ENCODE peak calls at places on chromosomes 6 and 20, in six cellular contexts. One of them, this sample, is unnamed.

GRCh38 chr20:53284141-53285055 is 309.2 kb downstream of the ZNF217 start:
- DNase-seq in astrocyte: no peak
- DNase-seq in fibroblast of lung: no peak
- DNase-seq in A549: no peak
- DNase-seq in OCI-LY7: no peak
- DNase-seq in uterus: no peak
- DNase-seq in this sample: no peak

GRCh38 chr6:144215402-144215931 is 65.2 kb downstream of the STX11 start:
- DNase-seq in A549: no peak
- DNase-seq in uterus: peak; percentile 28
- DNase-seq in fibroblast of lung: peak; percentile 30
- DNase-seq in astrocyte: peak; percentile 10
- DNase-seq in OCI-LY7: peak; percentile 33
- DNase-seq in this sample: no peak

GRCh38 chr6:56540950-56541600 is 101.6 kb downstream of the DST start:
- DNase-seq in A549: no peak
- DNase-seq in astrocyte: peak; percentile 24
- DNase-seq in fibroblast of lung: peak; percentile 31
- DNase-seq in uterus: no peak
- DNase-seq in OCI-LY7: no peak
- DNase-seq in this sample: no peak

GRCh38 chr6:16757332-16757731 is 3.9 kb downstream of the ATXN1 start:
- DNase-seq in A549: no peak
- DNase-seq in fibroblast of lung: no peak
- DNase-seq in astrocyte: no peak
- DNase-seq in OCI-LY7: no peak
- DNase-seq in uterus: no peak
- DNase-seq in this sample: no peak

GRCh38 chr20:2920473-2920872 is 47.2 kb downstream of the PTPRA start:
- DNase-seq in OCI-LY7: no peak
- DNase-seq in fibroblast of lung: no peak
- DNase-seq in astrocyte: no peak
- DNase-seq in uterus: no peak
- DNase-seq in A549: no peak
- DNase-seq in this sample: no peak

GRCh38 chr6:69696273-69696672 is 100.5 kb downstream of the LMBRD1 start:
- DNase-seq in OCI-LY7: no peak
- DNase-seq in A549: no peak
- DNase-seq in fibroblast of lung: peak; percentile 33
- DNase-seq in astrocyte: peak; percentile 10
- DNase-seq in uterus: no peak
- DNase-seq in this sample: no peak

GRCh38 chr6:134432036-134432435 is 114.1 kb upstream of the SGK1 start:
- DNase-seq in astrocyte: no peak
- DNase-seq in uterus: no peak
- DNase-seq in A549: no peak
- DNase-seq in OCI-LY7: no peak
- DNase-seq in fibroblast of lung: no peak
- DNase-seq in this sample: no peak

GRCh38 chr6:33075208-33075567 is 602 bp upstream of the HLA-DPB1 start:
- DNase-seq in uterus: no peak
- DNase-seq in A549: no peak
- DNase-seq in astrocyte: no peak
- DNase-seq in fibroblast of lung: no peak
- DNase-seq in OCI-LY7: peak; percentile 34
- DNase-seq in this sample: no peak

GRCh38 chr6:16163535-16164300 is 34.8 kb downstream of the MYLIP start:
- DNase-seq in astrocyte: no peak
- DNase-seq in uterus: no peak
- DNase-seq in A549: no peak
- DNase-seq in fibroblast of lung: peak; percentile 27
- DNase-seq in OCI-LY7: no peak
- DNase-seq in this sample: no peak

GRCh38 chr6:110534731-110535164 is 58.3 kb upstream of the SLC22A16 start:
- DNase-seq in A549: no peak
- DNase-seq in uterus: no peak
- DNase-seq in astrocyte: peak; percentile 87
- DNase-seq in fibroblast of lung: peak; percentile 92
- DNase-seq in OCI-LY7: no peak
- DNase-seq in this sample: peak; percentile 90

GRCh38 chr20:61832181-61832580 is 233.5 kb downstream of the TAF4 start:
- DNase-seq in astrocyte: no peak
- DNase-seq in fibroblast of lung: no peak
- DNase-seq in uterus: no peak
- DNase-seq in A549: no peak
- DNase-seq in OCI-LY7: no peak
- DNase-seq in this sample: no peak

GRCh38 chr20:19934792-19935491 is 82.2 kb upstream of the NAA20 start:
- DNase-seq in OCI-LY7: no peak
- DNase-seq in A549: peak; percentile 74
- DNase-seq in uterus: no peak
- DNase-seq in astrocyte: no peak
- DNase-seq in fibroblast of lung: no peak
- DNase-seq in this sample: no peak

GRCh38 chr6:23584134-23584763 is 541.8 kb upstream of the NRSN1 start:
- DNase-seq in uterus: no peak
- DNase-seq in astrocyte: no peak
- DNase-seq in A549: no peak
- DNase-seq in fibroblast of lung: peak; percentile 6
- DNase-seq in OCI-LY7: no peak
- DNase-seq in this sample: no peak

GRCh38 chr6:134455319-134455718 is 137.4 kb upstream of the SGK1 start:
- DNase-seq in fibroblast of lung: no peak
- DNase-seq in OCI-LY7: no peak
- DNase-seq in A549: no peak
- DNase-seq in uterus: no peak
- DNase-seq in astrocyte: no peak
- DNase-seq in this sample: no peak

GRCh38 chr20:54368578-54368977 is 106.8 kb upstream of the DOK5 start:
- DNase-seq in OCI-LY7: no peak
- DNase-seq in A549: no peak
- DNase-seq in fibroblast of lung: no peak
- DNase-seq in astrocyte: no peak
- DNase-seq in uterus: no peak
- DNase-seq in this sample: no peak

GRCh38 chr6:27867051-27867940 is 44.9 kb downstream of the OR2B2 start:
- DNase-seq in A549: peak; percentile 61
- DNase-seq in fibroblast of lung: peak; percentile 72
- DNase-seq in astrocyte: peak; percentile 56
- DNase-seq in uterus: peak; percentile 21
- DNase-seq in OCI-LY7: peak; percentile 91
- DNase-seq in this sample: peak; percentile 89

GRCh38 chr6:153058909-153059308 is 56.4 kb upstream of the MTRF1L start:
- DNase-seq in A549: no peak
- DNase-seq in OCI-LY7: no peak
- DNase-seq in fibroblast of lung: peak; percentile 6
- DNase-seq in astrocyte: no peak
- DNase-seq in uterus: no peak
- DNase-seq in this sample: no peak
- H3K27ac ChIP-seq in A549: peak overlapping the region; percentile 26
- H3K27ac ChIP-seq in OCI-LY7: no peak overlapping the region
- H3K27ac ChIP-seq in fibroblast of lung: no peak overlapping the region
- H3K27ac ChIP-seq in astrocyte: no peak overlapping the region
- H3K27ac ChIP-seq in uterus: no peak overlapping the region
- H3K27ac ChIP-seq in this sample: no peak overlapping the region

GRCh38 chr6:89412071-89413005 is at the start of gene RRAGD:
- DNase-seq in astrocyte: no peak
- DNase-seq in OCI-LY7: peak; percentile 74
- DNase-seq in A549: peak; percentile 12
- DNase-seq in fibroblast of lung: no peak
- DNase-seq in uterus: peak; percentile 41
- DNase-seq in this sample: no peak

GRCh38 chr6:89411269-89412070 is 603 bp downstream of the RRAGD start:
- DNase-seq in OCI-LY7: peak; percentile 53
- DNase-seq in uterus: peak; percentile 25
- DNase-seq in astrocyte: no peak
- DNase-seq in fibroblast of lung: no peak
- DNase-seq in A549: no peak
- DNase-seq in this sample: peak; percentile 40

GRCh38 chr6:89409461-89410035 is 2.5 kb downstream of the RRAGD start:
- DNase-seq in OCI-LY7: no peak
- DNase-seq in uterus: no peak
- DNase-seq in fibroblast of lung: no peak
- DNase-seq in A549: no peak
- DNase-seq in astrocyte: no peak
- DNase-seq in this sample: no peak

GRCh38 chr6:89411019-89411268 is 1.1 kb downstream of the RRAGD start:
- DNase-seq in uterus: no peak
- DNase-seq in OCI-LY7: peak; percentile 24
- DNase-seq in astrocyte: no peak
- DNase-seq in A549: no peak
- DNase-seq in fibroblast of lung: no peak
- DNase-seq in this sample: no peak

DNA sequence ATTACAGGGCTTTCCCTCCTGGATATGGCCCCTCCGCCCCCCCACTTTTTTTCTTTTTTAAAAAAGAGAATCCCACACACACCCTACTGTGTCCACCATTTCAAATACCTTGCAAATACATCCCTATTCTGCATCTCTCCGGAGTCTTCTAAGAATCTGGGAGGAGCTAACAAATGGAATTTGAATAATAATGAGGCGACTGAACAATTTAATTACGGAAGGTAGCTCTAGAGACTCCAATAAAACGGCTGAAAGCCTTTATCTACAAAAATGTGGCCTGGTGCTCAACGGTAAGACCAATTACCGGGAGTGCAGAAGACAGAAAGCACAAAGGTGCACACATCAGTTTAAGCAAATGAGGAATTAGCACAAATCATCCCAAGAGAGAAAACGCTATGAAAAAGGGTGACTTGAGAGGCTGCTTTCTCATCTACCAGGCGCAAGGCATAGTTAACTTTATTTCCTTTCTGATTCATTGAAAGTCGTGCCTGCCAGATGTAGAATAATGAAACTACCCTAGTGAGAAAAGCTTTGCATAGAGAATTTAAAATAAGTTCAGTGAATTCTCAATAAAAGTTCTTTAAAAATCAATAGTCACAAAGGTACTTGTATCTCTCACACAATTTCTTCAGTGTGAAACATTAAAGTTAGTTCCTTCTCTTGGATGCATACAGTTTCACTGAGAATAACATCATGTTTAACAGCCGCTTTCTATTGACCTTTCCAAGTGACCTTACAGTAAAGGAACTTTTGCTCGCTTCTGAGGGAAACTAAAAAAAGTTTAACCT is 1.6 kb downstream of the RRAGD start:
- DNase-seq in astrocyte: no peak
- DNase-seq in A549: no peak
- DNase-seq in fibroblast of lung: no peak
- DNase-seq in uterus: no peak
- DNase-seq in OCI-LY7: peak; percentile 44
- DNase-seq in this sample: no peak
- H3K4me1 ChIP-seq in astrocyte: peaks cover 16% of the 10 kb centered on the region
- H3K4me1 ChIP-seq in A549: peaks cover 3% of the 10 kb centered on the region
- H3K4me1 ChIP-seq in fibroblast of lung: no peaks in the 10 kb centered on the region
- H3K4me1 ChIP-seq in uterus: no peaks in the 10 kb centered on the region
- H3K4me1 ChIP-seq in OCI-LY7: peaks cover 42% of the 10 kb centered on the region
- H3K4me1 ChIP-seq in this sample: peaks cover 19% of the 10 kb centered on the region

DNA sequence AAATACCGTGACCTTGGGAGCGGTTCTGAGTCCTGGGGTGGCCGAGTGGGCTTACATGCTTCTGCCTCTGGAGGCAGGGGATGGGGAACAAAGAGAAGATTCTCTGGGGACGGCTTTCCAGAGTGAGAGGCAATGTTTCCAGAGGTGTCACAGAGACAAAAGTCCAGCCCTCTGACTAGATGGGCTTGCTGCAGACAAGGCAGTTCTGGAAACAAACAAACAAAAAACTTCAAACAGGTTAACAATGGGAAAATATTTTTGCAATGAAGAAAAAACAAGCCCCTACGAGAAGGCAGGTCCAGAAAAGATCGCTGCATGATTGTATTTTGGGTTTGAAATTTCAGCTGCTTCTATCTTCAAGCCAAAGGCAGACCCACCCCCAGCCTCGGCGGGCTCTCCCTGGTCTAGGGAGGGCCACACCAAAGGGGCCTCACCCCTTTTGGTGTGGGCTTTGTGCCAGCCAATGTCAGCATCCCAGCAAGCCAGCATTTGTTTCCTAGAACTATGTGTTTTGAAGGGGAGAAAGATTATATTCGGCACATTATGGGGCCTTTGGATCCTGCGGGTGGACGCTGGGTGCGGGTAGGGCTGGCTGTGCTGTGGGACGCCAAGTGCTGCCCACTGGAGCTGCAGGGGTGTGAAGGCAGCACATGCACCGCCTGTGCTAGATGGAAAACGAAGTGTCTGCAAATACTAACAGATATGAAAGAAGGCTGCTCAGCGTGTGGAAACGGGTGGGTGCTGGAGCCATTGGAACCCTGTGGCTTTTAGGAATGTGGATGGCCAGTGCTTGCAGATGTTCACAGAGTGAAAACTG is 43.0 kb downstream of the RIOK1 start:
- DNase-seq in OCI-LY7: no peak
- DNase-seq in astrocyte: no peak
- DNase-seq in uterus: no peak
- DNase-seq in fibroblast of lung: no peak
- DNase-seq in A549: no peak
- DNase-seq in this sample: no peak
- H3K4me3 ChIP-seq in OCI-LY7: no peak overlapping the region
- H3K4me3 ChIP-seq in astrocyte: no peak overlapping the region
- H3K4me3 ChIP-seq in uterus: no peak overlapping the region
- H3K4me3 ChIP-seq in fibroblast of lung: no peak overlapping the region
- H3K4me3 ChIP-seq in A549: no peak overlapping the region
- H3K4me3 ChIP-seq in this sample: no peak overlapping the region

DNA sequence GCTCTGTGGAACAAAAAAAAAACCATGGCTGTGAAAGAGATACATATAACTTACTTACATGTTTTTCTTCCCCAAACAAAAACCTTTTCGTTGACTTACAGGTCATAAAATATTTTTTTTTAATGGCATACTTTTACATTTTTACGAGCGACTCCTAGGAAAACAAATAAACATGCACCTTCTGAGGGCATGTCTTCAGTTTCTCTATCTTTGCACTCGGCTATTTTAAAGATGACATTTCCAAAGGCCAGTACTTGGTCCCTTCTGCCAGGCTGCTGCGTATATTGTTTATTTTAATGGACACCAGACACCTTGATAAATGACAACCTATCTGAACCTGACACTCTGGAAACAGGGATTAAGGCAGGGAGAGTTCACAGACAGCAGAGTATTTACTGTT is 49.4 kb downstream of the PIGU start:
- DNase-seq in OCI-LY7: no peak
- DNase-seq in uterus: no peak
- DNase-seq in astrocyte: no peak
- DNase-seq in fibroblast of lung: no peak
- DNase-seq in A549: peak; percentile 42
- DNase-seq in this sample: no peak
- H3K27ac ChIP-seq in OCI-LY7: no peak overlapping the region
- H3K27ac ChIP-seq in uterus: peak overlapping the region; percentile 58
- H3K27ac ChIP-seq in astrocyte: no peak overlapping the region
- H3K27ac ChIP-seq in fibroblast of lung: no peak overlapping the region
- H3K27ac ChIP-seq in A549: no peak overlapping the region
- H3K27ac ChIP-seq in this sample: no peak overlapping the region

GRCh38 chr6:111870751-111871064 is 2.5 kb downstream of the FYN start:
- DNase-seq in OCI-LY7: no peak
- DNase-seq in fibroblast of lung: no peak
- DNase-seq in uterus: no peak
- DNase-seq in A549: no peak
- DNase-seq in astrocyte: no peak
- DNase-seq in this sample: no peak
- H3K4me1 ChIP-seq in OCI-LY7: peaks cover 31% of the 10 kb centered on the region
- H3K4me1 ChIP-seq in fibroblast of lung: no peaks in the 10 kb centered on the region
- H3K4me1 ChIP-seq in uterus: no peaks in the 10 kb centered on the region
- H3K4me1 ChIP-seq in A549: no peaks in the 10 kb centered on the region
- H3K4me1 ChIP-seq in astrocyte: peaks cover 16% of the 10 kb centered on the region
- H3K4me1 ChIP-seq in this sample: peaks cover 12% of the 10 kb centered on the region

This sample was measured in SJSA1.